ENCODE peak calls at places on chromosome 20, in five cellular contexts. One of them, this sample, is unnamed. For H3K27me3, the result is how much of the 10 kb centered on the place peaks cover.

GRCh38 chr20:43409041-43409913 is 48.4 kb upstream of the SRSF6 start:
- DNase-seq in left ventricle myocardium inferior: no peak
- DNase-seq in dorsolateral prefrontal cortex: no peak
- DNase-seq in esophagus muscularis mucosa: peak
- DNase-seq in tibial nerve: no peak
- DNase-seq in this sample: no peak

GRCh38 chr20:10573273-10573950 is 100.4 kb downstream of the JAG1 start:
- DNase-seq in left ventricle myocardium inferior: no peak
- DNase-seq in tibial nerve: no peak
- DNase-seq in esophagus muscularis mucosa: no peak
- DNase-seq in dorsolateral prefrontal cortex: no peak
- DNase-seq in this sample: no peak

GRCh38 chr20:15555913-15556312 is 1017.3 kb downstream of the KIF16B start:
- DNase-seq in left ventricle myocardium inferior: no peak
- DNase-seq in esophagus muscularis mucosa: no peak
- DNase-seq in dorsolateral prefrontal cortex: no peak
- DNase-seq in tibial nerve: no peak
- DNase-seq in this sample: no peak

GRCh38 chr20:35738410-35739179 is 3.5 kb downstream of the RBM39 start:
- DNase-seq in left ventricle myocardium inferior: no peak
- DNase-seq in esophagus muscularis mucosa: no peak
- DNase-seq in dorsolateral prefrontal cortex: no peak
- DNase-seq in tibial nerve: no peak
- DNase-seq in this sample: no peak

GRCh38 chr20:37235065-37235464 is 26.5 kb downstream of the GHRH start:
- DNase-seq in left ventricle myocardium inferior: no peak
- DNase-seq in dorsolateral prefrontal cortex: no peak
- DNase-seq in esophagus muscularis mucosa: no peak
- DNase-seq in tibial nerve: no peak
- DNase-seq in this sample: no peak

GRCh38 chr20:51089272-51089671 is 66.4 kb upstream of the KCNG1 start:
- DNase-seq in dorsolateral prefrontal cortex: no peak
- DNase-seq in left ventricle myocardium inferior: no peak
- DNase-seq in tibial nerve: no peak
- DNase-seq in esophagus muscularis mucosa: no peak
- DNase-seq in this sample: no peak

GRCh38 chr20:10635476-10636208 is 38.2 kb downstream of the JAG1 start:
- DNase-seq in esophagus muscularis mucosa: no peak
- DNase-seq in left ventricle myocardium inferior: no peak
- DNase-seq in tibial nerve: no peak
- DNase-seq in dorsolateral prefrontal cortex: no peak
- DNase-seq in this sample: no peak

GRCh38 chr20:17849901-17850673 is 118.5 kb downstream of the SNX5 start:
- DNase-seq in dorsolateral prefrontal cortex: no peak
- DNase-seq in left ventricle myocardium inferior: peak
- DNase-seq in esophagus muscularis mucosa: no peak
- DNase-seq in tibial nerve: peak
- DNase-seq in this sample: no peak

GRCh38 chr20:59564943-59565342 is 39.4 kb upstream of the PHACTR3 start:
- DNase-seq in esophagus muscularis mucosa: peak
- DNase-seq in left ventricle myocardium inferior: no peak
- DNase-seq in tibial nerve: no peak
- DNase-seq in dorsolateral prefrontal cortex: no peak
- DNase-seq in this sample: no peak

GRCh38 chr20:36585410-36586125 is 12.2 kb downstream of the TGIF2 start:
- DNase-seq in dorsolateral prefrontal cortex: no peak
- DNase-seq in tibial nerve: no peak
- DNase-seq in esophagus muscularis mucosa: no peak
- DNase-seq in left ventricle myocardium inferior: no peak
- DNase-seq in this sample: no peak

GRCh38 chr20:44200983-44201382 is 9.6 kb downstream of the OSER1 start:
- DNase-seq in esophagus muscularis mucosa: no peak
- DNase-seq in dorsolateral prefrontal cortex: no peak
- DNase-seq in left ventricle myocardium inferior: no peak
- DNase-seq in tibial nerve: no peak
- DNase-seq in this sample: no peak

GRCh38 chr20:8523684-8524083 is 391.6 kb downstream of the PLCB1 start:
- DNase-seq in tibial nerve: no peak
- DNase-seq in dorsolateral prefrontal cortex: no peak
- DNase-seq in left ventricle myocardium inferior: no peak
- DNase-seq in esophagus muscularis mucosa: no peak
- DNase-seq in this sample: no peak

GRCh38 chr20:62540504-62540903 is 64.7 kb upstream of the GATA5 start:
- DNase-seq in left ventricle myocardium inferior: no peak
- DNase-seq in dorsolateral prefrontal cortex: no peak
- DNase-seq in tibial nerve: no peak
- DNase-seq in esophagus muscularis mucosa: no peak
- DNase-seq in this sample: no peak

GRCh38 chr20:59047938-59048680 is 5.5 kb upstream of the PRELID3B start:
- DNase-seq in left ventricle myocardium inferior: no peak
- DNase-seq in tibial nerve: no peak
- DNase-seq in dorsolateral prefrontal cortex: no peak
- DNase-seq in esophagus muscularis mucosa: no peak
- DNase-seq in this sample: no peak

GRCh38 chr20:29750268-29750899 is 1507.1 kb upstream of the DEFB115 start:
- DNase-seq in tibial nerve: no peak
- DNase-seq in dorsolateral prefrontal cortex: no peak
- DNase-seq in left ventricle myocardium inferior: no peak
- DNase-seq in esophagus muscularis mucosa: no peak
- DNase-seq in this sample: no peak

GRCh38 chr20:8809107-8809953 is 259.6 kb upstream of the PLCB4 start:
- DNase-seq in dorsolateral prefrontal cortex: no peak
- DNase-seq in tibial nerve: no peak
- DNase-seq in left ventricle myocardium inferior: no peak
- DNase-seq in esophagus muscularis mucosa: no peak
- DNase-seq in this sample: no peak

GRCh38 chr20:11229772-11230171 is 556.0 kb upstream of the JAG1 start:
- DNase-seq in tibial nerve: no peak
- DNase-seq in left ventricle myocardium inferior: peak
- DNase-seq in esophagus muscularis mucosa: no peak
- DNase-seq in dorsolateral prefrontal cortex: no peak
- DNase-seq in this sample: no peak

GRCh38 chr20:18645851-18646250 is 58.0 kb downstream of the DTD1 start:
- DNase-seq in dorsolateral prefrontal cortex: no peak
- DNase-seq in esophagus muscularis mucosa: no peak
- DNase-seq in left ventricle myocardium inferior: no peak
- DNase-seq in tibial nerve: no peak
- DNase-seq in this sample: no peak

GRCh38 chr20:37897008-37897548 is 5.8 kb upstream of the VSTM2L start:
- DNase-seq in esophagus muscularis mucosa: no peak
- DNase-seq in tibial nerve: no peak
- DNase-seq in dorsolateral prefrontal cortex: no peak
- DNase-seq in left ventricle myocardium inferior: peak
- DNase-seq in this sample: no peak

GRCh38 chr20:10466855-10467254 is 31.8 kb downstream of the SLX4IP start:
- DNase-seq in left ventricle myocardium inferior: no peak
- DNase-seq in esophagus muscularis mucosa: no peak
- DNase-seq in tibial nerve: no peak
- DNase-seq in dorsolateral prefrontal cortex: no peak
- DNase-seq in this sample: no peak

GRCh38 chr20:17619351-17620093 is 49.6 kb downstream of the DSTN start:
- DNase-seq in left ventricle myocardium inferior: no peak
- DNase-seq in dorsolateral prefrontal cortex: peak
- DNase-seq in tibial nerve: peak
- DNase-seq in esophagus muscularis mucosa: no peak
- DNase-seq in this sample: no peak

GRCh38 chr20:35087355-35087754 is 5.3 kb downstream of the TRPC4AP start:
- DNase-seq in left ventricle myocardium inferior: no peak
- DNase-seq in dorsolateral prefrontal cortex: no peak
- DNase-seq in tibial nerve: no peak
- DNase-seq in esophagus muscularis mucosa: no peak
- DNase-seq in this sample: no peak

GRCh38 chr20:57509665-57510237 is 15.2 kb downstream of the CTCFL start:
- DNase-seq in left ventricle myocardium inferior: no peak
- DNase-seq in esophagus muscularis mucosa: no peak
- DNase-seq in dorsolateral prefrontal cortex: no peak
- DNase-seq in tibial nerve: no peak
- DNase-seq in this sample: no peak
- TF ChIP-seq CTCF in left ventricle myocardium inferior: peak
- TF ChIP-seq CTCF in esophagus muscularis mucosa: peak
- TF ChIP-seq CTCF in dorsolateral prefrontal cortex: no peak
- TF ChIP-seq CTCF in tibial nerve: no peak
- TF ChIP-seq CTCF in this sample: no peak

DNA sequence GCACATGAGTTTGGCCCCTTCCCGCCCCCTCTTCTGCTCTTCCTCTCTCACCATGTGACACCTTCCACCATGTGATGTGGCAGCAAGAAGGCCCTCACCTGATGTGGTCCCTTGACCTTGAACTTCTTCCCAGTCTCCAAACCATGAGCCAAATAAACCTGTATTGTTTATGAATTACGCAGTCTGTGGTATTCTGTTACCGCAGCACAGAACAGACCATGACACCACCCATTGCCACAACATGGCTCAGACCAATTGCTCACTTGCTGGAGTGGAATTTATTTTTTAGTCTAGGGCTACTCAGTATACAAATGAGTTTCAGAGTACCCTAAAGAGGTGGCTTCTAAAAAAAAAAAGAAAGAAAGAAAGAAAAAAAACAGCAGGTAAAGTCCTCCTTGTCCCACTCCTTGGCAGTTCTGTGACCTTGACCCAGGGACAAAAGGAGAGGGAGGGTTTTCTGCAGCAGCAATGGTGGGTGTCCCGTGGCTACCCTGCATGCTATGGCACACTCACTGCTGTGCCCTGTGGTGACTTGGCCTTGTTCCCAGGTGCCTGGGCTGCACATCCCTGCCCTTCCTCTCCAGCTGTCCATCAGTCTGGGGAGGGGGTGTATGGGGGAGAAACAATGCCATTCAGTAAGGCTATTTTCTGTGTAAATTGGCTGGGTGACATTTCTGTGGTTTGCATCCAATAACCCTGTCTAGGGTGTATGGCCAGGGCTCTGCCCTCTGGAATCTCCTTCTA is 5.4 kb upstream of the VSX1 start:
- DNase-seq in tibial nerve: no peak
- DNase-seq in esophagus muscularis mucosa: peak
- DNase-seq in left ventricle myocardium inferior: no peak
- DNase-seq in dorsolateral prefrontal cortex: no peak
- DNase-seq in this sample: no peak
- H3K27me3 ChIP-seq in tibial nerve: half or more
- H3K27me3 ChIP-seq in esophagus muscularis mucosa: under half
- H3K27me3 ChIP-seq in left ventricle myocardium inferior: half or more
- H3K27me3 ChIP-seq in dorsolateral prefrontal cortex: half or more
- H3K27me3 ChIP-seq in this sample: under half

DNA sequence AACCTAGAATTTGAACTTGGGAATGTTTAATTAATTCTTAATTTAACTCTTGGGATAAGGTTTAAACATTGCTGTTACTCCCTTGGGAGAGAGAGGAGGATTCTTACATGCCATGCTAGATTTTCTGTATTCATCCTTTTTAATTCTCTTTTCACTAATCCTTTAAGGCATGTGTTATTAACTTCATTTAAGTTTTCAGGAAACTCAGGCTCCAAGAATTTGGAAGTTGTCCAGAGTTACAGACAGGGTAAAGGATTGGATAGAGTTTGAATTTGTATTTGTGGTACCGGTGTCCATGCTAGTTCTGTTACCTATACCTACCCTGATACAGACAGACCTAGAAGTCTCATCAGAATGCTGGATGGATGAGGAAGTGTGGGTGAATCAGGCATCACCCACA is 23.7 kb downstream of the DOK5 start:
- DNase-seq in dorsolateral prefrontal cortex: no peak
- DNase-seq in left ventricle myocardium inferior: no peak
- DNase-seq in esophagus muscularis mucosa: no peak
- DNase-seq in tibial nerve: no peak
- DNase-seq in this sample: no peak
- TF ChIP-seq CTCF in dorsolateral prefrontal cortex: no peak
- TF ChIP-seq CTCF in left ventricle myocardium inferior: no peak
- TF ChIP-seq CTCF in esophagus muscularis mucosa: no peak
- TF ChIP-seq CTCF in tibial nerve: no peak
- TF ChIP-seq CTCF in this sample: no peak

GRCh38 chr20:53386186-53386681 is 207.4 kb downstream of the ZNF217 start:
- DNase-seq in dorsolateral prefrontal cortex: no peak
- DNase-seq in left ventricle myocardium inferior: no peak
- DNase-seq in tibial nerve: no peak
- DNase-seq in esophagus muscularis mucosa: no peak
- DNase-seq in this sample: no peak
- H3K27me3 ChIP-seq in dorsolateral prefrontal cortex: under half
- H3K27me3 ChIP-seq in left ventricle myocardium inferior: under half
- H3K27me3 ChIP-seq in tibial nerve: under half
- H3K27me3 ChIP-seq in esophagus muscularis mucosa: under half
- H3K27me3 ChIP-seq in this sample: under half

This sample was measured in CD4-positive, alpha-beta T cell.